ENCODE peak calls at places on chromosome 9, in four cellular contexts. A is fibroblast of lung, X is OCI-LY7, P is LNCaP clone FGC. I is an unnamed sample.

GRCh38 chr9:128625391-128626145 is 31.1 kb downstream of the DYNC2I2 start:
- DNase-seq in P (no peak), X (no peak), A (no peak), I (no peak)

GRCh38 chr9:90441814-90442213 is 200.8 kb downstream of the DIRAS2 start:
- DNase-seq in X (no peak), P (no peak), A (no peak), I (no peak)

GRCh38 chr9:129580211-129580915 is 40.5 kb downstream of the C9orf50 start:
- DNase-seq in X (peak; percentile 66), A (no peak), P (no peak), I (peak; percentile 74)

GRCh38 chr9:78021692-78022091 is 9.9 kb downstream of the GNAQ start:
- DNase-seq in X (no peak), A (no peak), P (no peak), I (no peak)

GRCh38 chr9:34310205-34310604 is 18.9 kb downstream of the KIF24 start:
- DNase-seq in X (no peak), P (no peak), A (peak; percentile 50), I (no peak)

GRCh38 chr9:126675147-126675467 is 61.4 kb downstream of the LMX1B start:
- DNase-seq in X (no peak), A (no peak), P (no peak), I (no peak)

GRCh38 chr9:16986441-16987387 is 116.2 kb upstream of the BNC2 start:
- DNase-seq in P (no peak), X (no peak), A (peak; percentile 81), I (no peak)

GRCh38 chr9:112110094-112110772 is 64.9 kb downstream of the SUSD1 start:
- DNase-seq in X (no peak), A (no peak), P (no peak), I (no peak)

GRCh38 chr9:6184749-6185645 is 30.6 kb upstream of the IL33 start:
- DNase-seq in A (peak; percentile 14), X (no peak), P (no peak), I (peak; percentile 63)

GRCh38 chr9:89422151-89422918 is 75.6 kb downstream of the SEMA4D start:
- DNase-seq in A (no peak), P (no peak), X (no peak), I (no peak)

GRCh38 chr9:37370968-37371563 is 51.4 kb upstream of the GRHPR start:
- DNase-seq in P (no peak), A (no peak), X (peak; percentile 95), I (peak; percentile 72)

GRCh38 chr9:3708751-3709150 is 182.9 kb upstream of the RFX3 start:
- DNase-seq in A (peak; percentile 15), X (no peak), P (no peak), I (no peak)

GRCh38 chr9:8857330-8858249 is 1058.0 kb upstream of the DMAC1 start:
- DNase-seq in A (peak; percentile 60), X (no peak), P (no peak), I (peak; percentile 10)

GRCh38 chr9:13410566-13411031 is 131.1 kb upstream of the MPDZ start:
- DNase-seq in A (no peak), X (no peak), P (peak; percentile 95), I (no peak)

GRCh38 chr9:10036095-10036494 is 576.7 kb downstream of the PTPRD start:
- DNase-seq in X (no peak), P (no peak), A (no peak), I (no peak)

GRCh38 chr9:21761309-21761901 is 41.0 kb upstream of the MTAP start:
- DNase-seq in A (no peak), X (no peak), P (no peak), I (peak; percentile 6)

GRCh38 chr9:28981129-28981528 is 1407.8 kb upstream of the C9orf72 start:
- DNase-seq in X (no peak), P (no peak), A (no peak), I (no peak)

GRCh38 chr9:129391215-129391614 is 213.2 kb upstream of the IER5L start:
- DNase-seq in X (no peak), A (no peak), P (no peak), I (no peak)

GRCh38 chr9:78239506-78239905 is 3.6 kb downstream of the CEP78 start:
- DNase-seq in X (no peak), A (no peak), P (no peak), I (no peak)

GRCh38 chr9:117156150-117156688 is 258.6 kb downstream of the ASTN2 start:
- DNase-seq in X (no peak), A (no peak), P (no peak), I (no peak)

GRCh38 chr9:5269249-5269715 is 35.2 kb downstream of the RLN2 start:
- DNase-seq in P (no peak), X (no peak), A (no peak), I (no peak)

GRCh38 chr9:129383005-129383414 is 204.9 kb upstream of the IER5L start:
- DNase-seq in P (peak; percentile 91), A (no peak), X (no peak), I (peak; percentile 22)

GRCh38 chr9:125440411-125440810 is 178.8 kb downstream of the GAPVD1 start:
- DNase-seq in A (no peak), X (no peak), P (no peak), I (no peak)

GRCh38 chr9:79824265-79824664 is 252.5 kb downstream of the TLE4 start:
- DNase-seq in A (no peak), X (no peak), P (no peak), I (no peak)

GRCh38 chr9:98117984-98118639 is 910 bp downstream of the TRIM14 start:
- DNase-seq in P (no peak), X (peak; percentile 81), A (peak; percentile 30), I (peak; percentile 78)

GRCh38 chr9:3431890-3432289 is 93.9 kb downstream of the RFX3 start:
- DNase-seq in A (no peak), X (no peak), P (peak; percentile 88), I (no peak)

GRCh38 chr9:9847750-9848149 is 765.1 kb downstream of the PTPRD start:
- DNase-seq in A (no peak), X (no peak), P (no peak), I (no peak)

GRCh38 chr9:14533867-14534650 is 159.2 kb downstream of the ZDHHC21 start:
- DNase-seq in X (no peak), A (no peak), P (no peak), I (no peak)

GRCh38 chr9:4077499-4078102 is 222.3 kb downstream of the GLIS3 start:
- DNase-seq in P (peak; percentile 48), X (peak; percentile 19), A (peak; percentile 84), I (peak; percentile 42)

GRCh38 chr9:15213249-15213648 is 93.8 kb downstream of the TTC39B start:
- DNase-seq in P (no peak), X (no peak), A (no peak), I (no peak)

GRCh38 chr9:76658510-76659231 is 105.6 kb upstream of the PCA3 start:
- DNase-seq in A (peak; percentile 89), X (peak; percentile 78), P (no peak), I (peak; percentile 64)

GRCh38 chr9:34991833-34992375 is 2.4 kb downstream of the DNAJB5 start:
- DNase-seq in P (no peak), A (no peak), X (no peak), I (no peak)

GRCh38 chr9:34097865-34098264 is 28.6 kb downstream of the DCAF12 start:
- DNase-seq in A (no peak), P (no peak), X (peak; percentile 93), I (peak; percentile 55)

GRCh38 chr9:125701351-125701750 is 5.7 kb downstream of the MAPKAP1 start:
- DNase-seq in X (no peak), P (no peak), A (peak; percentile 9), I (peak; percentile 31)

GRCh38 chr9:92652461-92652860 is 17.5 kb downstream of the IPPK start:
- DNase-seq in A (no peak), X (no peak), P (no peak), I (no peak)

GRCh38 chr9:121902483-121903135 is 190.5 kb downstream of the TTLL11 start:
- DNase-seq in A (peak; percentile 96), P (no peak), X (no peak), I (no peak)

GRCh38 chr9:85202596-85202995 is 533.1 kb downstream of the NTRK2 start:
- DNase-seq in P (no peak), X (no peak), A (no peak), I (no peak)

DNA sequence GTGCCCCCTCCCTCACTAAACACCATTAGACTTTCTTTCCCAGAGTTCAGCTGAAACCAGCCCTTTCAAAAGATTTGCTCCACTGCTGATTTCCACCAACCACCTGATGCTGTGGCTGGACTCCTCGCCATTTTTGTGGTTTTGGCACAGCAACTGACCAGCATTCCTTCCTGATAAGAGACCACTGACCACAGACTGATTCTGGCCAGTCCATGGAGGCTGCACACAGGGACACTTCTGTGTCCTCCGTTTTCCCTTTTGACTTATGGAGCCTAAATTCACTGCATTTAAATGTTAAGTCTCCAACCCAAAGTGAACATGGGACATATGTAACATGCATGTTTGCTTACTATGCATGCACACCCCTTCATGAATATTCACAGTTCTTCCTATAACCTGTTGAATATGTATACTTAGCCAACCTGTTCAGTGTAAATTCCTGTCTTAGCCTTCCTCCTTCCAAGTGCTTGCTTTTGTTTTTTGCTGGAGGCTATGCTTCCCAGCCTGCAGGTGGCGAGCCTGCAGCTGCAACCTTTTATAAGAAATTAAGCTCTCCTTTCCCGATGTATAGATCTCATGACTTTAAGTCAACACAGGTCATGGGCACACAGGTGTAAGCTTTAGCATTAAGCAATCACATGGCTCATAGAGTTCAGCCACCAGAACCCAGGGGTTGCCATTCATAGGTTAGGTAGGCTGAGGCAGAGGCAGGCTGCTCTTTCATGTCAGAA is 78.7 kb downstream of the ACTL7B start:
- DNase-seq in P (peak; percentile 46), X (no peak), A (peak; percentile 38), I (no peak)
- TF ChIP-seq CTCF in P (peak; percentile 70), X (no peak), A (peak; percentile 41), I (no peak)

GRCh38 chr9:133437753-133438531 is 15.8 kb downstream of the ADAMTS13 start:
- DNase-seq in X (peak; percentile 47), P (no peak), A (no peak), I (peak; percentile 69)
- TF ChIP-seq CTCF in X (peak; percentile 74), P (peak; percentile 16), A (peak; percentile 23), I (peak; percentile 38)

DNA sequence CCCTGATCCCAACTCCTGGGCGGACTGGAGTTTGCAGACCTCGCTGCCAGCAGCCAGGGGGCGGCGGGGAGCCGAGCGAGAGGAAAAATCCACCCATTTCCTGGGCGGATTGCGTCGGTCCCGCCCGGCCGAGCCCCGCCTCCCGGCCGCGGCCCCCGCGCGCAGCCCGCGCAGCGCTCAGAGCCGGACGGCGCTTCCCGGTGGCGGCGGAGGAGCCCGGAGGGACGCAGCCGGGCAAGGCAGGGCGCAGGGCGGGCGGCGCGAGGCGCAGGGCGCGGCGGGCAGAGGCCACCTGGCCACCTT is at the start of gene OLFM1:
- DNase-seq in X (no peak), A (peak; percentile 47), P (peak; percentile 19), I (peak; percentile 55)
- TF ChIP-seq CTCF in X (no peak), A (peak; percentile 62), P (peak; percentile 81), I (no peak)

DNA sequence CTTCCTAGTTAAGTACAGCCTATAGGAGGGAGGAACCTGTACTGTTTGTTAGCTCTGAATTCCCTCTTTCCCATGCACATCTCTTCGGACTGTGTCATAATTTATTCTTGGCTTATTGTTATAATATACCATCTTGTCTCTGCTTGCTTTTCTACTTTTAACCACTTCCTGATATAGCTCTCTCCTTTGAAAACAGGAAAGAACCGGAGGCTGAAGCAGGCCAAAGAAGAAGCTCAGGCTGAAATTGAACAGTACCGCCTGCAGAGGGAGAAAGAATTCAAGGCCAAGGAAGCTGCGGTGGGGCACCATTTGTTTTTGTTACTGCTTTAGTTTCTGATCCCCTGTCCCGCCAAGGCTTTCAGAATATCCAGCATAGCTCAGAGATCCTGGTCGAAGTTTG is 4.8 kb downstream of the ATP6V1G1 start:
- DNase-seq in A (no peak), P (no peak), X (peak; percentile 70), I (peak; percentile 37)
- TF ChIP-seq CTCF in A (peak; percentile 16), P (no peak), X (peak; percentile 72), I (peak; percentile 27)